ENCODE peak calls at places on chromosomes 6 and 20, in eight cellular contexts. N is endothelial cell of umbilical vein, X is PC-9, H is GM12864, F is ovary, T is fibroblast of villous mesenchyme, K is mucosa of descending colon, I is tibial nerve. O is an unnamed sample.

GRCh38 chr20:20782747-20783146 is 70.3 kb upstream of the RALGAPA2 start:
- DNase-seq in N (no peak), X (no peak), H (no peak), F (no peak), T (no peak), K (peak), I (no peak), O (no peak)

GRCh38 chr6:141290871-141291270 is 841.9 kb upstream of the GJE1 start:
- DNase-seq in N (no peak), X (no peak), H (no peak), F (no peak), T (no peak), K (no peak), I (no peak), O (no peak)

GRCh38 chr6:44696099-44696498 is 308.6 kb downstream of the CDC5L start:
- DNase-seq in N (no peak), X (no peak), H (no peak), F (no peak), T (peak), K (no peak), I (no peak), O (peak)

GRCh38 chr6:26031151-26031594 is 56.1 kb upstream of the HFE start:
- DNase-seq in N (peak), X (peak), H (no peak), F (no peak), T (no peak), K (no peak), I (no peak), O (no peak)

GRCh38 chr20:7728373-7728772 is 211.9 kb downstream of the HAO1 start:
- DNase-seq in N (no peak), X (no peak), H (no peak), F (no peak), T (no peak), K (no peak), I (no peak), O (no peak)

GRCh38 chr20:11686900-11687543 is 230.7 kb upstream of the BTBD3 start:
- DNase-seq in N (peak), X (no peak), H (no peak), F (peak), T (no peak), K (peak), I (no peak), O (peak)

GRCh38 chr6:157224178-157224956 is 99.0 kb downstream of the TMEM242 start:
- DNase-seq in N (no peak), X (no peak), H (no peak), F (no peak), T (no peak), K (no peak), I (no peak), O (no peak)

GRCh38 chr6:129730477-129731165 is 20.6 kb upstream of the ARHGAP18 start:
- DNase-seq in N (peak), X (peak), H (no peak), F (no peak), T (peak), K (no peak), I (no peak), O (no peak)

GRCh38 chr20:59219206-59219605 is 55.6 kb downstream of the ZNF831 start:
- DNase-seq in N (no peak), X (no peak), H (no peak), F (no peak), T (no peak), K (no peak), I (no peak), O (no peak)

GRCh38 chr20:49700411-49701185 is 13.1 kb downstream of the B4GALT5 start:
- DNase-seq in N (peak), X (peak), H (no peak), F (no peak), T (peak), K (no peak), I (no peak), O (peak)

GRCh38 chr6:147944122-147944521 is 398.5 kb upstream of the SASH1 start:
- DNase-seq in N (no peak), X (no peak), H (no peak), F (no peak), T (no peak), K (no peak), I (no peak), O (no peak)

GRCh38 chr20:3380228-3381070 is 27.0 kb downstream of the DNAAF9 start:
- DNase-seq in N (no peak), X (no peak), H (no peak), F (no peak), T (peak), K (no peak), I (no peak), O (no peak)

GRCh38 chr6:144365176-144365710 is 80.1 kb downstream of the UTRN start:
- DNase-seq in N (peak), X (no peak), H (no peak), F (no peak), T (no peak), K (no peak), I (no peak), O (no peak)

GRCh38 chr6:40727272-40727671 is 140.1 kb upstream of the LRFN2 start:
- DNase-seq in N (no peak), X (no peak), H (no peak), F (no peak), T (no peak), K (no peak), I (no peak), O (no peak)
- TF ChIP-seq CTCF in N (no peak), X (no peak), H (no peak), F (no peak), T (no peak), K (no peak), I (no peak), O (peak)

GRCh38 chr6:110884321-110884720 is 9.7 kb downstream of the AMD1 start:
- DNase-seq in N (no peak), X (no peak), H (no peak), F (no peak), T (no peak), K (no peak), I (no peak), O (no peak)
- H3K4me3 ChIP-seq in N (no peak), X (no peak), H (peak), F (no peak), T (no peak), K (no peak), I (no peak), O (no peak)

GRCh38 chr6:108565893-108566292 is 5.2 kb downstream of the FOXO3 start:
- DNase-seq in N (peak), X (peak), H (no peak), F (no peak), T (peak), K (no peak), I (peak), O (no peak)
- TF ChIP-seq CTCF in N (no peak), X (no peak), H (no peak), F (peak), T (peak), K (peak), I (no peak), O (no peak)

GRCh38 chr20:15890358-15890982 is 682.8 kb downstream of the KIF16B start:
- DNase-seq in N (no peak), X (no peak), H (no peak), F (no peak), T (no peak), K (no peak), I (no peak), O (no peak)
- H3K4me3 ChIP-seq in N (no peak), X (no peak), H (no peak), F (no peak), T (no peak), K (no peak), I (no peak), O (no peak)

GRCh38 chr6:24524801-24525200 is 30.0 kb downstream of the ALDH5A1 start:
- DNase-seq in N (peak), X (no peak), H (peak), F (no peak), T (peak), K (no peak), I (no peak), O (peak)
- TF ChIP-seq CTCF in N (peak), X (peak), H (peak), F (no peak), T (peak), K (no peak), I (no peak), O (peak)

DNA sequence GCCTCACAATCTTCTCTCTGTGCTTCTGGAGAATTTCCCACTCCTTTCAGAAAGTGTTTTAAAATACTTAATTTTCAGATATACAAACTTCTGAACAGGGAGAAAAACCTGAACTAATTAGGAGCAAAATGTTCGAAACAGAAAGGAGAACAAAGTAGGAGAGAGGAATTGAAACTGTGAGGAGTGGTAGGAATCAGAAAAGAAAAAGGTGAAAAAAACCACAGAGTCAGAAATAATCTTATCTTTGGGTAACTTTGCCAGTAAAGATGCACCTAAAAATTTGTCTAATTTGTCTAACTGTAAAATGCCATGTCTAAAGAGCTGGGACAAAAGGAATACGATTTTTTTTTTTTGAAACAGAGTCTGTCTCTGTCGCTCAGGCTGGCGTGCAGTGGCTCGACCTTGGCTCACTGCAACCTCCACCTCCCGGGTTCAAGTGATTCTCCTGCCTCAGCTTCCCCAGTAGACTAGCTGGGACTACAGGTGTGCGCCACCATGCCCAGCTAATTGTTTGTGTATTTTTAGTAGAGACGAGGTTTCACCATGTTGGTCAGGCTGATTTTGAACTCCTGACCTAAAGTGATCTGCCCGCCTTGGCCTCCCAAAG is 4.7 kb upstream of the RIPOR2 start:
- DNase-seq in N (no peak), X (no peak), H (no peak), F (no peak), T (no peak), K (no peak), I (no peak), O (no peak)
- H3K4me3 ChIP-seq in N (no peak), X (no peak), H (peak), F (no peak), T (no peak), K (no peak), I (no peak), O (no peak)

GRCh38 chr6:43011207-43011606 is 2.5 kb downstream of the MEA1 start:
- DNase-seq in N (no peak), X (no peak), H (no peak), F (no peak), T (no peak), K (no peak), I (no peak), O (no peak)
- TF ChIP-seq CTCF in N (no peak), X (no peak), H (no peak), F (no peak), T (no peak), K (no peak), I (no peak), O (no peak)

GRCh38 chr20:63284544-63284949 is 8.4 kb upstream of the COL20A1 start:
- DNase-seq in N (no peak), X (no peak), H (no peak), F (no peak), T (no peak), K (no peak), I (no peak), O (no peak)
- H3K4me3 ChIP-seq in N (no peak), X (no peak), H (no peak), F (no peak), T (no peak), K (no peak), I (no peak), O (no peak)

DNA sequence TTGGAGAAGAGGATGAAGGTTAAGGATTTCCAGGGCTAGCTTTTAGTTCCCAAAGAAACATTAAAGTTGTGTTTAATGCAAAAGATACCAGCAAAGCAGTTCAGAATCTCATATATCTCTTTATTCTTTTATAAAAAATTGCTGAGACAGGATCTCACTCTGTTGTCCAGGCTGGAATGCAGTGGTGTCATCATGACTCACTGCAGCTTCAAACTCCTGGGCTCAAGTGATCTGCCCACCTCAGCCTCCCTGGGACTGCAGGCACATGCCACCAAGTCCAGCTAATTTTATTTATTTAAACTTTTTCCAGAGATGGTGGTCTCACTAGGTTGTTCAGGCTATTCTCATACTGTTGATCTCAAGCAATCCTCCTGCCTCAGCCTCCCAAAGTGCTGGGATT is 41.1 kb upstream of the CAP2 start:
- DNase-seq in N (no peak), X (no peak), H (no peak), F (no peak), T (no peak), K (no peak), I (no peak), O (peak)
- TF ChIP-seq CTCF in N (no peak), X (no peak), H (no peak), F (no peak), T (no peak), K (no peak), I (no peak), O (no peak)

GRCh38 chr20:15100506-15101160 is 763.2 kb upstream of the FLRT3 start:
- DNase-seq in N (no peak), X (no peak), H (no peak), F (no peak), T (no peak), K (no peak), I (no peak), O (peak)
- H3K4me3 ChIP-seq in N (no peak), X (no peak), H (no peak), F (no peak), T (no peak), K (no peak), I (no peak), O (no peak)

O was measured in brain microvascular endothelial cell.